ENCODE peak calls at places on chromosomes 7 and 10, in eight cellular contexts. F is GM23248, D is Caco-2, G is testis, W is A549, Z is PC-3, R is colonic mucosa, J is psoas muscle. U is an unnamed sample.

GRCh38 chr7:50608196-50608906 is 43.1 kb upstream of the DDC start:
- DNase-seq in J (no peak), W (no peak), D (no peak), R (peak; percentile 33), F (no peak), Z (no peak), G (no peak), U (no peak)

GRCh38 chr10:62230344-62231138 is 38.1 kb downstream of the RTKN2 start:
- DNase-seq in J (no peak), D (no peak), G (no peak), W (no peak), F (peak; percentile 35), Z (peak; percentile 81), R (no peak), U (peak; percentile 46)

GRCh38 chr10:44703241-44704155 is 207.6 kb upstream of the TMEM72 start:
- DNase-seq in D (no peak), Z (peak; percentile 89), F (peak; percentile 74), R (no peak), J (no peak), W (no peak), G (no peak), U (no peak)

GRCh38 chr7:131103997-131104396 is 223.7 kb upstream of the MKLN1 start:
- DNase-seq in Z (peak; percentile 9), G (no peak), J (no peak), F (peak; percentile 90), R (no peak), D (no peak), W (no peak), U (peak; percentile 68)

GRCh38 chr7:134992626-134993179 is 6.4 kb downstream of the AGBL3 start:
- DNase-seq in F (no peak), D (no peak), W (no peak), G (no peak), J (no peak), R (no peak), Z (no peak), U (no peak)

GRCh38 chr10:110446954-110447608 is 50.6 kb upstream of the DUSP5 start:
- DNase-seq in D (no peak), W (no peak), F (peak; percentile 92), Z (peak; percentile 83), G (no peak), R (no peak), J (peak; percentile 15), U (peak; percentile 81)

GRCh38 chr7:47601119-47601880 is 19.4 kb upstream of the TNS3 start:
- DNase-seq in R (no peak), F (peak; percentile 92), D (no peak), Z (peak; percentile 92), J (no peak), G (no peak), W (no peak), U (peak; percentile 96)

GRCh38 chr7:2978403-2978802 is 65.3 kb downstream of the CARD11 start:
- DNase-seq in F (no peak), D (no peak), G (peak; percentile 34), J (no peak), R (peak; percentile 64), Z (peak; percentile 18), W (no peak), U (peak; percentile 46)

GRCh38 chr10:69728335-69728861 is 73.3 kb upstream of the COL13A1 start:
- DNase-seq in Z (peak; percentile 100), J (no peak), G (no peak), W (no peak), R (no peak), D (no peak), F (peak; percentile 75), U (peak; percentile 94)

GRCh38 chr7:2006921-2007381 is 225.8 kb downstream of the MAD1L1 start:
- DNase-seq in J (peak; percentile 44), W (no peak), Z (no peak), R (no peak), F (no peak), G (no peak), D (no peak), U (no peak)

GRCh38 chr7:132575336-132575986 is 809 bp downstream of the PLXNA4 start:
- DNase-seq in J (peak; percentile 68), Z (peak; percentile 53), W (peak; percentile 36), R (peak; percentile 30), F (peak; percentile 73), D (peak; percentile 15), G (peak; percentile 76), U (no peak)

GRCh38 chr10:23467024-23467423 is 28.1 kb downstream of the OTUD1 start:
- DNase-seq in G (no peak), D (no peak), Z (no peak), W (no peak), F (no peak), J (no peak), R (no peak), U (no peak)

GRCh38 chr7:17403996-17404395 is 105.5 kb downstream of the AHR start:
- DNase-seq in W (no peak), G (no peak), Z (no peak), J (no peak), R (no peak), D (no peak), F (no peak), U (no peak)

GRCh38 chr7:73799282-73800141 is 29.4 kb upstream of the CLDN3 start:
- DNase-seq in D (no peak), F (no peak), J (no peak), R (peak; percentile 26), Z (peak; percentile 46), W (no peak), G (no peak), U (no peak)

GRCh38 chr10:59068581-59069191 is 107.8 kb upstream of the PHYHIPL start:
- DNase-seq in F (no peak), J (no peak), D (no peak), G (peak; percentile 40), Z (no peak), R (no peak), W (no peak), U (no peak)

GRCh38 chr10:86246279-86246940 is 120.2 kb downstream of the GRID1 start:
- DNase-seq in W (no peak), G (no peak), R (no peak), Z (no peak), F (no peak), D (no peak), J (no peak), U (no peak)

DNA sequence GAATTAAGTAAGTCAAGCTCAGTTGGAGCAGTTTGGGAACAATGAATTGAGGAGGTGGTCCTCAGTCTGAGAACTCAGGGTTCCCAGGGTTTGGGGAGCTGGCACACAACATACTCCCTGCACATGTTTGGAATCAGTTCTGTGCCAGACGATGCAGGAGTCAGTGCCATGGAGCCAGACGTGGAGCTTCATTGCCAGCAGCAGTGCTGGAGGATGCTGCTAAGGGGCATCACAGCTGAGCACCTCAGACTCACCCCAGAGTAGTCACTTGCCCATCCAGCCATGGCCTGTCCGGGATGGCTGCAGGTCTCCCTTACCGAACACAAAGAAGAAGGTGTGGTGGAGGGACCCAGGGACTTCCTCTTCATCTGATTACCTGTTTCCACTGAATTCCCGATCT is 7.9 kb downstream of the GIMAP5 start:
- DNase-seq in W (no peak), F (no peak), G (no peak), J (no peak), Z (no peak), D (no peak), R (no peak), U (no peak)
- H3K4me1 ChIP-seq in W (no peaks in the 10 kb centered on the region), F (no peaks in the 10 kb centered on the region), G (peaks cover 3% of the 10 kb centered on the region), J (no peaks in the 10 kb centered on the region), Z (no peaks in the 10 kb centered on the region), D (no peaks in the 10 kb centered on the region), R (no peaks in the 10 kb centered on the region), U (no peaks in the 10 kb centered on the region)

DNA sequence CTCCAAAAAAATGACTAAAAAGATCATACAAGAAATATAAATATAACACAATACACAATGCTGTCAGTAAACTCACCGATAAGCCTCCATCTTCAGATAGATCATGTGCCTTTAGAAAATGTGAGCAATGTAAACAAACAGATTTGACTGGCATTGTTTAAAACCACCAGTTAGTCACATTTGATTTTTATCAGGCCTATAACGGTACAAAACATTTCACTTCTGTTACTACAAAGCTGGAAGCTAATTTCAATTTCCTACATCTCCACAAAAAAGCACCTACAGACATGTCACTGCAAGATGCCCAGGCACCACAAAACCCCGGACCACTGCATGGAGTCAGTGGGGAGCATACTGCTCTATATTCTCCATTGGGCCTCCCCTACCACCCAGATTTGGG is 18.9 kb downstream of the SGMS1 start:
- DNase-seq in Z (peak; percentile 44), W (no peak), J (no peak), F (peak; percentile 55), R (no peak), D (no peak), G (no peak), U (no peak)
- H3K4me1 ChIP-seq in Z (peaks cover 84% of the 10 kb centered on the region), W (peaks cover 86% of the 10 kb centered on the region), J (peaks cover 64% of the 10 kb centered on the region), F (peaks cover 58% of the 10 kb centered on the region), R (peaks cover 6% of the 10 kb centered on the region), D (peaks cover 63% of the 10 kb centered on the region), G (peaks cover 32% of the 10 kb centered on the region), U (peaks cover 57% of the 10 kb centered on the region)

GRCh38 chr10:119296703-119297102 is 89.3 kb downstream of the GRK5 start:
- DNase-seq in Z (no peak), R (no peak), G (no peak), D (no peak), J (peak; percentile 85), F (peak; percentile 18), W (no peak), U (no peak)

GRCh38 chr10:119298788-119299187 is 91.4 kb downstream of the GRK5 start:
- DNase-seq in J (no peak), Z (no peak), W (no peak), D (no peak), F (no peak), G (no peak), R (no peak), U (no peak)

GRCh38 chr10:119301397-119301796 is 94.0 kb downstream of the GRK5 start:
- DNase-seq in W (no peak), F (no peak), J (no peak), D (no peak), R (no peak), Z (no peak), G (no peak), U (no peak)

GRCh38 chr10:119299531-119299930 is 92.2 kb downstream of the GRK5 start:
- DNase-seq in D (no peak), G (no peak), R (no peak), W (no peak), J (no peak), Z (no peak), F (no peak), U (no peak)

DNA sequence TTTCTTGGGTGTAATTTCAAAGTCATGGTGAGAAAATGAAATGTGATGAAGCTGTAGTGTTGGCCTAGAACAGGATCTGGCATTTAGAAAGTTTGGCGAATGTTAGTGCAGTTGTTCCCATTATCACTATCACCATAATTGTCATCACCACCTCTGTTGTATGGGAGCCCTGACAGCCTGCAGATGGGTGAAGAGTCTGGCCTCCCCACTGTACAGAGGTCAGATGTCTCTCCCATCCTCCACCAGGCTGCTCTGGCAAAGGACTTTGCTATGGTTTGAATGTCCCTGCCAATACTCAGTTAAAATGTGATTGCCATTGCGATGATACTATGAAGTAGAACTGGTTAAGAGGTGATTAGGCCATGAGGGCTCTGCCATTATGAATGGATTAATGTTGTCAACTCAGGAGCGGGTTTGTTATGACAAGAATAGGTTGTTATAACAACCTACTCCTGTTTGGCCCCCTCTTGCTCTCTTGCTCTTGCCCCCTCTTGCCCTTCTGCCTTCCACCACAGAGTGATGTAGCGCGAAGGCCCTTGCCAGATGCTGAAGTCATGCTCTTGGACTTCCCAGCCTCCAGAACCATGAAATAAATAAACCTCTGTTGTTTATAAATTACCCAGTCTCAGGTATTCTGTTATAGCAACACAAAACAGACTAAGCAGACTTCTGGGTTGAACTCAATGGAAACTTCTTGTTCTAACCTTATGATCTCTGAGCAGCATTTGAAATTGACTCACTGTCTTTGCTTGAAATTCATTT is 90.0 kb downstream of the GRK5 start:
- DNase-seq in G (no peak), D (no peak), J (no peak), F (no peak), R (no peak), W (no peak), Z (no peak), U (no peak)
- H3K4me1 ChIP-seq in G (no peaks in the 10 kb centered on the region), D (peaks cover 9% of the 10 kb centered on the region), J (peaks cover 8% of the 10 kb centered on the region), F (no peaks in the 10 kb centered on the region), R (no peaks in the 10 kb centered on the region), W (peaks cover 11% of the 10 kb centered on the region), Z (peaks cover 18% of the 10 kb centered on the region), U (peaks cover 7% of the 10 kb centered on the region)

GRCh38 chr7:140676303-140676702 is 3.6 kb downstream of the ADCK2 start:
- DNase-seq in J (no peak), G (no peak), R (no peak), Z (no peak), F (no peak), D (no peak), W (no peak), U (no peak)
- H3K4me1 ChIP-seq in J (peaks cover 32% of the 10 kb centered on the region), G (no peaks in the 10 kb centered on the region), R (peaks cover 20% of the 10 kb centered on the region), Z (peaks cover 20% of the 10 kb centered on the region), F (peaks cover 12% of the 10 kb centered on the region), D (peaks cover 3% of the 10 kb centered on the region), W (peaks cover 15% of the 10 kb centered on the region), U (peaks cover 26% of the 10 kb centered on the region)